ENCODE peak calls at places on chromosomes 5 and 9, in eight cellular contexts. L is SHP77; C is AG08396; F is A549; M is AG10803; N is activated naive CD4-positive, alpha-beta T cell treated with anti-CD3 and anti-CD28 coated beads, Interleukin-2, amount 50 U/mL, for 16 hours; Q is breast epithelium; A is posterior cingulate gyrus. E is an unnamed sample.

GRCh38 chr5:128436825-128437224 is 101.2 kb downstream of the FBN2 start:
- DNase-seq in Q (no peak), F (peak), N (no peak), C (peak), M (no peak), A (no peak), L (no peak), E (no peak)

GRCh38 chr9:109817146-109817845 is 37.3 kb downstream of the PALM2AKAP2 start:
- DNase-seq in F (no peak), C (no peak), Q (no peak), N (no peak), M (peak), L (no peak), A (no peak), E (no peak)

GRCh38 chr5:15929616-15930303 is 249.8 kb downstream of the MARCHF11 start:
- DNase-seq in L (no peak), M (peak), A (no peak), N (no peak), F (no peak), C (peak), Q (no peak), E (no peak)

GRCh38 chr9:14366071-14366470 is 52.1 kb upstream of the NFIB start:
- DNase-seq in Q (no peak), C (peak), L (no peak), M (peak), F (no peak), A (no peak), N (no peak), E (no peak)

GRCh38 chr5:55724276-55724675 is 12.2 kb upstream of the SLC38A9 start:
- DNase-seq in M (no peak), Q (no peak), L (no peak), F (no peak), N (no peak), C (no peak), A (no peak), E (peak)

GRCh38 chr9:8270235-8270634 is 470.7 kb upstream of the DMAC1 start:
- DNase-seq in A (no peak), Q (no peak), F (no peak), N (no peak), C (no peak), M (no peak), L (no peak), E (no peak)

GRCh38 chr5:6788439-6788838 is 75.2 kb downstream of the TENT4A start:
- DNase-seq in M (no peak), A (no peak), Q (no peak), C (no peak), N (no peak), F (no peak), L (no peak), E (no peak)

GRCh38 chr9:110521211-110521610 is 58.3 kb downstream of the SVEP1 start:
- DNase-seq in M (no peak), F (no peak), A (no peak), L (no peak), Q (no peak), N (no peak), C (no peak), E (no peak)

GRCh38 chr9:76521906-76522305 is 62.9 kb downstream of the GCNT1 start:
- DNase-seq in C (no peak), F (no peak), L (no peak), A (no peak), Q (no peak), M (no peak), N (no peak), E (no peak)

GRCh38 chr9:137049544-137050449 is 3.8 kb upstream of the NPDC1 start:
- DNase-seq in Q (no peak), M (peak), N (peak), A (peak), C (peak), F (peak), L (peak), E (peak)

GRCh38 chr5:116629168-116629567 is 54.5 kb upstream of the SEMA6A start:
- DNase-seq in C (no peak), F (no peak), L (no peak), M (no peak), A (no peak), Q (no peak), N (no peak), E (no peak)

GRCh38 chr5:57862471-57863282 is 380.1 kb upstream of the ACTBL2 start:
- DNase-seq in Q (peak), A (no peak), C (peak), N (no peak), L (peak), M (peak), F (no peak), E (no peak)

GRCh38 chr5:73822989-73823339 is 197.0 kb downstream of the ARHGEF28 start:
- DNase-seq in C (no peak), L (no peak), N (no peak), F (peak), M (no peak), A (no peak), Q (no peak), E (peak)

GRCh38 chr5:638501-639252 is 26.5 kb downstream of the CEP72 start:
- DNase-seq in Q (no peak), C (no peak), F (no peak), N (no peak), L (no peak), A (no peak), M (no peak), E (no peak)

GRCh38 chr5:59079622-59080620 is 497.0 kb downstream of the RAB3C start:
- DNase-seq in Q (no peak), A (no peak), N (no peak), L (no peak), F (peak), M (peak), C (peak), E (peak)

GRCh38 chr9:13919386-13919785 is 394.6 kb downstream of the NFIB start:
- DNase-seq in A (no peak), N (no peak), Q (no peak), C (no peak), F (no peak), M (no peak), L (no peak), E (no peak)

GRCh38 chr9:90805006-90805993 is 3.7 kb downstream of the SYK start:
- DNase-seq in N (no peak), M (no peak), A (no peak), L (peak), F (no peak), Q (no peak), C (no peak), E (no peak)

GRCh38 chr5:178131446-178131996 is 707 bp downstream of the RMND5B start:
- DNase-seq in C (no peak), Q (no peak), N (no peak), F (no peak), M (no peak), L (no peak), A (peak), E (no peak)

GRCh38 chr5:62256161-62257017 is 49.6 kb upstream of the KIF2A start:
- DNase-seq in A (no peak), C (no peak), L (no peak), Q (no peak), M (no peak), F (no peak), N (no peak), E (peak)

E was measured in lung microvascular endothelial cell.